ENCODE peak calls at places on chromosomes 13 and 19, in eight cellular contexts. One of them, this sample, is unnamed.

GRCh38 chr13:70173236-70173959 is 65.1 kb upstream of the KLHL1 start:
- DNase-seq in AG10803: no peak
- DNase-seq in posterior cingulate gyrus: no peak
- DNase-seq in NCI-H1092 treated with DMSO at 0.1 percent for 48 hours: peak
- DNase-seq in esophagus squamous epithelium: no peak
- DNase-seq in kidney: no peak
- DNase-seq in T-cell: no peak
- DNase-seq in tibial artery: no peak
- DNase-seq in this sample: no peak

GRCh38 chr19:6529937-6530384 is 865 bp upstream of the TNFSF9 start:
- DNase-seq in AG10803: no peak
- DNase-seq in posterior cingulate gyrus: no peak
- DNase-seq in NCI-H1092 treated with DMSO at 0.1 percent for 48 hours: no peak
- DNase-seq in esophagus squamous epithelium: no peak
- DNase-seq in kidney: no peak
- DNase-seq in T-cell: no peak
- DNase-seq in tibial artery: no peak
- DNase-seq in this sample: no peak

GRCh38 chr13:107854880-107855279 is 360.5 kb downstream of the LIG4 start:
- DNase-seq in AG10803: no peak
- DNase-seq in posterior cingulate gyrus: no peak
- DNase-seq in NCI-H1092 treated with DMSO at 0.1 percent for 48 hours: no peak
- DNase-seq in esophagus squamous epithelium: no peak
- DNase-seq in kidney: no peak
- DNase-seq in T-cell: no peak
- DNase-seq in tibial artery: no peak
- DNase-seq in this sample: no peak

GRCh38 chr19:54173951-54174817 is 1.2 kb upstream of the TMC4 start:
- DNase-seq in AG10803: no peak
- DNase-seq in posterior cingulate gyrus: no peak
- DNase-seq in NCI-H1092 treated with DMSO at 0.1 percent for 48 hours: no peak
- DNase-seq in esophagus squamous epithelium: no peak
- DNase-seq in kidney: peak
- DNase-seq in T-cell: no peak
- DNase-seq in tibial artery: no peak
- DNase-seq in this sample: no peak

GRCh38 chr19:30648321-30648720 is 276.1 kb downstream of the ZNF536 start:
- DNase-seq in AG10803: peak
- DNase-seq in posterior cingulate gyrus: no peak
- DNase-seq in NCI-H1092 treated with DMSO at 0.1 percent for 48 hours: no peak
- DNase-seq in esophagus squamous epithelium: no peak
- DNase-seq in kidney: no peak
- DNase-seq in T-cell: no peak
- DNase-seq in tibial artery: no peak
- DNase-seq in this sample: no peak

GRCh38 chr19:3653865-3654513 is 27.4 kb upstream of the CACTIN start:
- DNase-seq in AG10803: no peak
- DNase-seq in posterior cingulate gyrus: no peak
- DNase-seq in NCI-H1092 treated with DMSO at 0.1 percent for 48 hours: no peak
- DNase-seq in esophagus squamous epithelium: no peak
- DNase-seq in kidney: no peak
- DNase-seq in T-cell: no peak
- DNase-seq in tibial artery: no peak
- DNase-seq in this sample: no peak

GRCh38 chr19:6564393-6564792 is 26.6 kb downstream of the CD70 start:
- DNase-seq in AG10803: no peak
- DNase-seq in posterior cingulate gyrus: no peak
- DNase-seq in NCI-H1092 treated with DMSO at 0.1 percent for 48 hours: no peak
- DNase-seq in esophagus squamous epithelium: no peak
- DNase-seq in kidney: no peak
- DNase-seq in T-cell: no peak
- DNase-seq in tibial artery: no peak
- DNase-seq in this sample: no peak

GRCh38 chr13:36548129-36548528 is 115.8 kb downstream of the CCNA1 start:
- DNase-seq in AG10803: no peak
- DNase-seq in posterior cingulate gyrus: no peak
- DNase-seq in NCI-H1092 treated with DMSO at 0.1 percent for 48 hours: peak
- DNase-seq in esophagus squamous epithelium: no peak
- DNase-seq in kidney: no peak
- DNase-seq in T-cell: no peak
- DNase-seq in tibial artery: no peak
- DNase-seq in this sample: no peak

GRCh38 chr13:21225082-21225481 is 48.6 kb downstream of the MRPL57 start:
- DNase-seq in AG10803: no peak
- DNase-seq in posterior cingulate gyrus: no peak
- DNase-seq in NCI-H1092 treated with DMSO at 0.1 percent for 48 hours: no peak
- DNase-seq in esophagus squamous epithelium: no peak
- DNase-seq in kidney: no peak
- DNase-seq in T-cell: no peak
- DNase-seq in tibial artery: no peak
- DNase-seq in this sample: no peak

GRCh38 chr13:104592127-104592526 is 1525.9 kb upstream of the SLC10A2 start:
- DNase-seq in AG10803: no peak
- DNase-seq in posterior cingulate gyrus: no peak
- DNase-seq in NCI-H1092 treated with DMSO at 0.1 percent for 48 hours: no peak
- DNase-seq in esophagus squamous epithelium: no peak
- DNase-seq in kidney: no peak
- DNase-seq in T-cell: no peak
- DNase-seq in tibial artery: no peak
- DNase-seq in this sample: no peak

GRCh38 chr19:13788991-13789390 is 6.3 kb upstream of the ZSWIM4 start:
- DNase-seq in AG10803: peak
- DNase-seq in posterior cingulate gyrus: no peak
- DNase-seq in NCI-H1092 treated with DMSO at 0.1 percent for 48 hours: no peak
- DNase-seq in esophagus squamous epithelium: no peak
- DNase-seq in kidney: no peak
- DNase-seq in T-cell: peak
- DNase-seq in tibial artery: peak
- DNase-seq in this sample: no peak

GRCh38 chr19:12611361-12611699 is 610 bp downstream of the ZNF791 start:
- DNase-seq in AG10803: peak
- DNase-seq in posterior cingulate gyrus: peak
- DNase-seq in NCI-H1092 treated with DMSO at 0.1 percent for 48 hours: peak
- DNase-seq in esophagus squamous epithelium: peak
- DNase-seq in kidney: peak
- DNase-seq in T-cell: no peak
- DNase-seq in tibial artery: peak
- DNase-seq in this sample: peak

GRCh38 chr13:109381546-109382180 is 404.7 kb downstream of the IRS2 start:
- DNase-seq in AG10803: peak
- DNase-seq in posterior cingulate gyrus: no peak
- DNase-seq in NCI-H1092 treated with DMSO at 0.1 percent for 48 hours: no peak
- DNase-seq in esophagus squamous epithelium: no peak
- DNase-seq in kidney: no peak
- DNase-seq in T-cell: no peak
- DNase-seq in tibial artery: no peak
- DNase-seq in this sample: no peak

This sample was measured in ovary.